ENCODE peak calls at places on chromosomes 16 and 17, in four cellular contexts. One of them, this sample, is unnamed.

GRCh38 chr16:22161999-22162657 is at the start of gene SDR42E2:
- DNase-seq in K562: peak; percentile 90
- DNase-seq in GM12878: no peak
- DNase-seq in HepG2: no peak
- DNase-seq in this sample: peak; percentile 19

GRCh38 chr17:19359151-19359550 is 3.4 kb downstream of the B9D1 start:
- DNase-seq in K562: no peak
- DNase-seq in GM12878: no peak
- DNase-seq in HepG2: no peak
- DNase-seq in this sample: no peak

GRCh38 chr17:82216301-82217119 is 3.9 kb upstream of the CCDC57 start:
- DNase-seq in K562: no peak
- DNase-seq in GM12878: peak; percentile 59
- DNase-seq in HepG2: peak; percentile 75
- DNase-seq in this sample: no peak

GRCh38 chr17:28252436-28252835 is 66.6 kb upstream of the TMEM97 start:
- DNase-seq in K562: no peak
- DNase-seq in GM12878: no peak
- DNase-seq in HepG2: no peak
- DNase-seq in this sample: no peak

GRCh38 chr17:859461-860195 is 77.5 kb downstream of the MRM3 start:
- DNase-seq in K562: no peak
- DNase-seq in GM12878: no peak
- DNase-seq in HepG2: no peak
- DNase-seq in this sample: no peak

GRCh38 chr17:49637050-49637449 is 40.8 kb downstream of the SPOP start:
- DNase-seq in K562: no peak
- DNase-seq in GM12878: no peak
- DNase-seq in HepG2: no peak
- DNase-seq in this sample: no peak

GRCh38 chr17:66843606-66844005 is 8.7 kb downstream of the CACNG5 start:
- DNase-seq in K562: no peak
- DNase-seq in GM12878: no peak
- DNase-seq in HepG2: no peak
- DNase-seq in this sample: no peak

GRCh38 chr17:3003401-3004149 is 59.8 kb downstream of the OR1D5 start:
- DNase-seq in K562: no peak
- DNase-seq in GM12878: peak; percentile 32
- DNase-seq in HepG2: no peak
- DNase-seq in this sample: no peak

GRCh38 chr16:2948807-2949704 is 15.0 kb upstream of the KREMEN2 start:
- DNase-seq in K562: no peak
- DNase-seq in GM12878: no peak
- DNase-seq in HepG2: no peak
- DNase-seq in this sample: no peak

GRCh38 chr17:57537524-57538410 is 207.3 kb downstream of the CCDC182 start:
- DNase-seq in K562: no peak
- DNase-seq in GM12878: no peak
- DNase-seq in HepG2: peak; percentile 90
- DNase-seq in this sample: no peak

GRCh38 chr17:59825533-59826316 is 67.0 kb downstream of the TUBD1 start:
- DNase-seq in K562: no peak
- DNase-seq in GM12878: no peak
- DNase-seq in HepG2: no peak
- DNase-seq in this sample: no peak

GRCh38 chr17:58344047-58344790 is 7.8 kb downstream of the SUPT4H1 start:
- DNase-seq in K562: no peak
- DNase-seq in GM12878: peak; percentile 98
- DNase-seq in HepG2: no peak
- DNase-seq in this sample: no peak

GRCh38 chr17:80244871-80245509 is 15.7 kb upstream of the RNF213 start:
- DNase-seq in K562: no peak
- DNase-seq in GM12878: no peak
- DNase-seq in HepG2: no peak
- DNase-seq in this sample: no peak

GRCh38 chr16:56372013-56372634 is 53.2 kb downstream of the AMFR start:
- DNase-seq in K562: no peak
- DNase-seq in GM12878: no peak
- DNase-seq in HepG2: no peak
- DNase-seq in this sample: no peak

GRCh38 chr16:73000020-73000906 is 47.7 kb downstream of the ZFHX3 start:
- DNase-seq in K562: no peak
- DNase-seq in GM12878: no peak
- DNase-seq in HepG2: peak; percentile 91
- DNase-seq in this sample: no peak

GRCh38 chr17:42023524-42024349 is 3.8 kb downstream of the NKIRAS2 start:
- DNase-seq in K562: peak; percentile 45
- DNase-seq in GM12878: no peak
- DNase-seq in HepG2: no peak
- DNase-seq in this sample: no peak

GRCh38 chr17:19812407-19812806 is 55.3 kb downstream of the ULK2 start:
- DNase-seq in K562: no peak
- DNase-seq in GM12878: no peak
- DNase-seq in HepG2: no peak
- DNase-seq in this sample: no peak

GRCh38 chr16:49598386-49599170 is 225.0 kb downstream of the C16orf78 start:
- DNase-seq in K562: no peak
- DNase-seq in GM12878: peak; percentile 68
- DNase-seq in HepG2: no peak
- DNase-seq in this sample: no peak

GRCh38 chr16:35134471-35134870 is 1675.1 kb downstream of the TP53TG3F start:
- DNase-seq in K562: no peak
- DNase-seq in GM12878: no peak
- DNase-seq in HepG2: no peak
- DNase-seq in this sample: no peak

GRCh38 chr16:8887438-8887765 is 5.3 kb downstream of the LITAFD start:
- DNase-seq in K562: no peak
- DNase-seq in GM12878: no peak
- DNase-seq in HepG2: no peak
- DNase-seq in this sample: no peak

GRCh38 chr16:68128577-68129305 is 43.6 kb downstream of the NFATC3 start:
- DNase-seq in K562: no peak
- DNase-seq in GM12878: no peak
- DNase-seq in HepG2: peak; percentile 35
- DNase-seq in this sample: no peak

GRCh38 chr17:60301644-60302043 is 90.3 kb downstream of the USP32 start:
- DNase-seq in K562: no peak
- DNase-seq in GM12878: no peak
- DNase-seq in HepG2: no peak
- DNase-seq in this sample: no peak

GRCh38 chr16:66115373-66115772 is 251.1 kb upstream of the CDH5 start:
- DNase-seq in K562: peak; percentile 12
- DNase-seq in GM12878: no peak
- DNase-seq in HepG2: no peak
- DNase-seq in this sample: no peak

GRCh38 chr17:45346255-45347015 is 29.6 kb upstream of the MAP3K14 start:
- DNase-seq in K562: no peak
- DNase-seq in GM12878: no peak
- DNase-seq in HepG2: no peak
- DNase-seq in this sample: no peak

GRCh38 chr17:10151667-10152496 is 46.5 kb downstream of the GAS7 start:
- DNase-seq in K562: no peak
- DNase-seq in GM12878: no peak
- DNase-seq in HepG2: no peak
- DNase-seq in this sample: no peak

GRCh38 chr16:85906349-85906748 is 7.4 kb downstream of the IRF8 start:
- DNase-seq in K562: no peak
- DNase-seq in GM12878: no peak
- DNase-seq in HepG2: no peak
- DNase-seq in this sample: no peak

DNA sequence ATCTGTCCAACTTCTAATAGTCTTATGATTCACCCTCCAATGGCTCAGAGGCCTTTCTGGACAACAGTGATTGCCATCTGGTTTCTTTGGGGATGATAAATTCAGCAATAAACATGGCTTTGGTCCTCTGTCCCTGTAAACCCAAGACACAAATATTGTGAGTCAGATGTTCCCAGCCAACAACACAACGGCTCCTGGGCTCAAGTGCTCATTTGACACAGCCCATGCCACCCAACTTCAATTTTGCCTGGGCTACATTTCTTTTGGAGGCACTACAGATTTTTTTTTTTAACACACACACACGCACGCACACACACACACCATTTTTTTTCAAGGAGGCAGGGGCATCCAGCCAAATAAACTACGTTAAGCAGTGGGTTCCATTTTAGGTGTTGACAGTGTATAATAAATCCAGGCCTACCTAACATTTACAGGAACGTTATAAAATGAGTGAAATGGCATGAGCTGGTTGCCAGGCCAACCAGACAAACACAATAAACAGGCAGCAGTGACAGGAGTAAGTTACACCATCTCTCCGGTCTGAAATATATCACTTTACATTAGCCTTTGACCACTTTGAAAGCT is 939.9 kb upstream of the SOX9 start:
- DNase-seq in K562: no peak
- DNase-seq in GM12878: no peak
- DNase-seq in HepG2: no peak
- DNase-seq in this sample: no peak
- TF ChIP-seq BRCA1 in K562: no peak
- TF ChIP-seq BRCA1 in GM12878: no peak
- TF ChIP-seq BRCA1 in HepG2: no peak
- TF ChIP-seq BRCA1 in this sample: no peak

DNA sequence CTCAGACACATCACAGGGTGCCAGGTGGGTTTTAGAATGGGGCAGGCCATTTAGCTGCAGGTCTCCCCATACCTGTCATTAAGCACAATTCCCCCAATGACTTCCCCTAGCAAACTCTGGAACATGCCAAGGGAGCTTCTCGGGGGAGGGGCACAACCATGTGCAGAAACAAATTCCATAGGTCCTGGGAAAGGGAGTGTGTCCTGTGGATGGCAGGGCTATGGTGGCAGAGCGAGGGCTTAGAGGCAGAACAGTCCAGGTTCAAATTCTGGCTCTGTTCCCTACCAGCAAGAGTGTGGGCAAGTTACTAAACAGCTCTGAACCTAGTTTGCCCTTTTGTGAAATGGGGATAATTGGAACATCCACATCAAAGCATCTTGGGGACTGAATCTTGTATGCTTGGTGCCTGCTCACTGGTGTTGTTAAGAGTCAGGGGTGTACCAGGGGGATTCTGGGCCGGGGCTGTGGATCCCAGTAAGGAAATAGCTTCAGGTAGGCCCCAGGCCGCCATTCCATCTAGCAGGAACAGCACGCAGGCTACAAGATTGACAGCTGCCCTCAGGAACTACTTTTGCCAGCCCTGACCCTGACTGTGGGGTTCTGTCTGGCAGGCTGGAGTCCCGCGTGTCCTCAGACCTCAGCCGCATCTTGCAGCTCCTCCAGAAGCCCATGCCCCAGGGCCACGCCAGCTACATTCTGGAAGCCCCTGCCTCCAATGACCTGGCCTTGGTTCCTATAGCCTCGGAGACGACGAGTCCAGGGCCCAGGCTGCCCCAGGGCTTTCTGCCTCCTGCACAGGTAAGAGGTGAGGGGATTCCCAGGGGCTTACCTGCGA is 5.6 kb upstream of the DCAF7 start:
- DNase-seq in K562: no peak
- DNase-seq in GM12878: no peak
- DNase-seq in HepG2: no peak
- DNase-seq in this sample: no peak
- TF ChIP-seq KDM1A in K562: no peak
- TF ChIP-seq KDM1A in GM12878: no peak
- TF ChIP-seq KDM1A in HepG2: no peak
- TF ChIP-seq KDM1A in this sample: no peak

GRCh38 chr16:12231666-12232065 is 255.1 kb downstream of the SNX29 start:
- DNase-seq in K562: no peak
- DNase-seq in GM12878: no peak
- DNase-seq in HepG2: no peak
- DNase-seq in this sample: no peak
- TF ChIP-seq TAF1 in K562: no peak
- TF ChIP-seq TAF1 in GM12878: no peak
- TF ChIP-seq TAF1 in HepG2: no peak
- TF ChIP-seq TAF1 in this sample: no peak

DNA sequence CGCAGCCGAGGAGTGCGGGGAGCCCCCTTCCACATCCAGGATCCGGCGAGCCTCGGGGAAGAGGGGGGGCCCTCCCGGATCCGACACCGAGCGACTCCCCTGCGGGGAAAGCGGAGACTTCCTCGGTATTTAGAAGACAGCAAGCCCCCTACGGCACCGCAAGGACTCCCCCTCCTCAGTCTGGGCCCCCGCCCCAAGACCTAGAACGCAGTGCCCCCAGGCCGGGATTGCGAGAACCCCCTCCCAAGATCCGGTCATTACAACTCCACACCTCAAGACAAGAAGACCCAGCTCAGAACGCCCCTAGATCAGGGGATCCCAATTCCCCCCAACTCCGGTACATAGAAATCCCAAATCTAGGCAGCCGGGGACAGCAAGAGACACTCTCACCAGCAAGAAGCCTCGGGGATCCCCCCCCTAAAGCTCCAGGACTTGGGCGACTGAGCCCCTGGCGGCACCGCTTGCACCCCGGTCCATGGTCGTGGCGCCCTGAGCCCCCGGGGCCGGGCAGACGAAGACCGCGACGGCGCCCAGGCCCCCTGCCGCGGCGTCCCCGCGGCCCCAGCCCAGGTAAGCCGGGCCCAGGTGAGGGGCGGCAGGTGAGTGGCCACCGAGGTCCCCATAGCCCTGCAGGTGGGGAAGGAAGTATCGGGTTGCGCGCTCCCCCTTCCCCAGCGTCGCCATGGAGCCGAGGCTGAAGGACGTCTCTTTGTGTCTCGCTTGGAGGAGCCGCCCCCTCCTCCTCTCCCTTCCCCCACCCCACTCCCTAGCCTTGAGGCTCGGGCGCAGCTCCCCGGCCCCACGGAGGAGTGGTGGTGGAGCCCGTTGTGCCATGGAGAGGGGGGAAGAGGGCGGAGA is 635 bp downstream of the SBK1 start:
- DNase-seq in K562: no peak
- DNase-seq in GM12878: no peak
- DNase-seq in HepG2: no peak
- DNase-seq in this sample: peak; percentile 88
- TF ChIP-seq BRCA1 in K562: no peak
- TF ChIP-seq BRCA1 in GM12878: no peak
- TF ChIP-seq BRCA1 in HepG2: no peak
- TF ChIP-seq BRCA1 in this sample: no peak

This sample was measured in H1.